ENCODE peak calls at places on chromosomes 12 and 14, in four cellular contexts. P is mesendoderm, Q is H1, B is IMR-90. U is an unnamed sample.

GRCh38 chr12:82682326-82682725 is 4.4 kb upstream of the TMTC2 start:
- DNase-seq in P (no peak), Q (no peak), B (no peak), U (no peak)

GRCh38 chr12:52186135-52186840 is 5.5 kb downstream of the KRT80 start:
- DNase-seq in P (peak; percentile 95), Q (no peak), B (peak; percentile 87), U (peak; percentile 65)

GRCh38 chr12:47885012-47885501 is 19.7 kb downstream of the VDR start:
- DNase-seq in P (no peak), Q (no peak), B (no peak), U (no peak)

GRCh38 chr12:86666311-86666710 is 410.1 kb upstream of the MGAT4C start:
- DNase-seq in P (no peak), Q (no peak), B (no peak), U (no peak)

GRCh38 chr12:123050331-123050809 is 69.9 kb downstream of the ARL6IP4 start:
- DNase-seq in P (no peak), Q (no peak), B (peak; percentile 75), U (no peak)

GRCh38 chr12:65923228-65923627 is 98.9 kb downstream of the HMGA2 start:
- DNase-seq in P (no peak), Q (no peak), B (no peak), U (no peak)

GRCh38 chr14:104355949-104356737 is 217.8 kb downstream of the KIF26A start:
- DNase-seq in P (no peak), Q (no peak), B (no peak), U (peak; percentile 29)

GRCh38 chr14:91330846-91331245 is 86.3 kb upstream of the GPR68 start:
- DNase-seq in P (no peak), Q (no peak), B (no peak), U (no peak)

GRCh38 chr12:94589591-94590001 is 60.8 kb downstream of the TMCC3 start:
- DNase-seq in P (no peak), Q (no peak), B (no peak), U (no peak)

GRCh38 chr12:120096671-120097202 is 19.8 kb downstream of the RAB35 start:
- DNase-seq in P (no peak), Q (no peak), B (no peak), U (no peak)

GRCh38 chr14:23434488-23435219 is 806 bp downstream of the MYH7 start:
- DNase-seq in P (no peak), Q (no peak), B (no peak), U (peak; percentile 12)

GRCh38 chr14:81551471-81551870 is 17.8 kb upstream of the SEL1L start:
- DNase-seq in P (no peak), Q (no peak), B (no peak), U (no peak)
- H3K56ac ChIP-seq in P (no peak overlapping the region), Q (no peak overlapping the region), B (no peak overlapping the region), U (no peak overlapping the region)

GRCh38 chr12:115223322-115223721 is 539.3 kb upstream of the TBX3 start:
- DNase-seq in P (no peak), Q (no peak), B (peak; percentile 82), U (no peak)

GRCh38 chr12:115225845-115226244 is 541.9 kb upstream of the TBX3 start:
- DNase-seq in P (no peak), Q (no peak), B (no peak), U (no peak)

GRCh38 chr12:115222220-115222619 is 538.2 kb upstream of the TBX3 start:
- DNase-seq in P (peak; percentile 75), Q (no peak), B (no peak), U (no peak)

GRCh38 chr12:115227137-115227615 is 543.2 kb upstream of the TBX3 start:
- DNase-seq in P (peak; percentile 87), Q (no peak), B (peak; percentile 92), U (no peak)

DNA sequence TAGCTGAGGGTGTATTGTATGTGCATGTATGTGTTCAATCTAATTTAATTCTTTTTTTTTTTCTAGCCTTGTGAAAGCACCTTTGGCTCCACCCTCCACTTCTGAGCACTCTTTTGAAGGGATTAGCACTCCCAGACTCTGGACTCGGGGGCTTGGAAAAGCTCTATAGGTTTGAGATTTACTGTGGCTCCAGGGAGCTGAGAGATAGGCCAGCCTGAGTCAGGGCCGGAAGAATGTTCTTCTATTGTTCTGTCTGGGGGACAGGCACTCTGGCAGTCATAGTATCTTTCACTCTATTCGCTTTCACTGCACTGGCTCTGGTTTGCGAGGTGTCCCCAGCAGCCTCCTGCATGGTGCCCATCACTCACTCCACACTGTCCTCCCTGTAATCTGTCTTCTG is 540.1 kb upstream of the TBX3 start:
- DNase-seq in P (no peak), Q (no peak), B (no peak), U (no peak)
- H2BK120ac ChIP-seq in P (no peak overlapping the region), Q (no peak overlapping the region), B (no peak overlapping the region), U (no peak overlapping the region)

GRCh38 chr12:46349253-46349652 is 23.3 kb downstream of the SLC38A2 start:
- DNase-seq in P (no peak), Q (no peak), B (no peak), U (no peak)
- H3K56ac ChIP-seq in P (no peak overlapping the region), Q (no peak overlapping the region), B (peak overlapping the region; percentile 29), U (no peak overlapping the region)

GRCh38 chr12:107093547-107094448 is at the start of gene CRY1:
- DNase-seq in P (peak; percentile 98), Q (peak; percentile 99), B (peak; percentile 94), U (peak; percentile 97)
- H2BK120ac ChIP-seq in P (no peak within 1 kb of the TSS), Q (peak within 1 kb of the TSS; percentile 53), B (peak within 1 kb of the TSS; percentile 96), U (no peak within 1 kb of the TSS)

GRCh38 chr12:78038541-78038940 is 207.8 kb downstream of the NAV3 start:
- DNase-seq in P (no peak), Q (no peak), B (no peak), U (no peak)

GRCh38 chr12:78040111-78040510 is 209.4 kb downstream of the NAV3 start:
- DNase-seq in P (no peak), Q (no peak), B (no peak), U (no peak)

GRCh38 chr12:78037707-78038106 is 207.0 kb downstream of the NAV3 start:
- DNase-seq in P (peak; percentile 16), Q (no peak), B (no peak), U (no peak)

GRCh38 chr12:78036889-78037288 is 206.2 kb downstream of the NAV3 start:
- DNase-seq in P (no peak), Q (no peak), B (no peak), U (no peak)

DNA sequence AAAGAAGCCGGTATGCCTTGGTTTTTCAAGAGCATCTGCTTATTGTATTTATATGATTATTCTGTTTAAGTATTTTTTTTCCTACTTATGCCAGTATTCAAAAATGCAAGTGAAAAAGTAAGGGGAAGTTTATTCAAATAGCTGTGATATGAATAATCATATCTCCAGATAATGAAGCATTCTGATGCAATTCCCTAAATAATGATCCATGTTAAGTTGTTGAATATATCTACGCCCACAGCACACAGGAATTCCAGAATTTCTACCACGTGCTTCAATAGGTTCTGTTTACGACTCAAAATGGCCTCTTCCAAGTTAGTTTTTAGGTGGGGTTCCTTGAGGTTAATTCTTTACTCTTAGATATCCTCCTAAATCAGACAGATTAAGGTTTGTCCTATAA is 208.3 kb downstream of the NAV3 start:
- DNase-seq in P (no peak), Q (no peak), B (peak; percentile 34), U (no peak)
- H3K56ac ChIP-seq in P (no peak overlapping the region), Q (no peak overlapping the region), B (no peak overlapping the region), U (no peak overlapping the region)

GRCh38 chr14:103139371-103140016 is 16.2 kb downstream of the TNFAIP2 start:
- DNase-seq in P (peak; percentile 44), Q (no peak), B (no peak), U (no peak)
- H2BK120ac ChIP-seq in P (no peak overlapping the region), Q (no peak overlapping the region), B (no peak overlapping the region), U (no peak overlapping the region)

DNA sequence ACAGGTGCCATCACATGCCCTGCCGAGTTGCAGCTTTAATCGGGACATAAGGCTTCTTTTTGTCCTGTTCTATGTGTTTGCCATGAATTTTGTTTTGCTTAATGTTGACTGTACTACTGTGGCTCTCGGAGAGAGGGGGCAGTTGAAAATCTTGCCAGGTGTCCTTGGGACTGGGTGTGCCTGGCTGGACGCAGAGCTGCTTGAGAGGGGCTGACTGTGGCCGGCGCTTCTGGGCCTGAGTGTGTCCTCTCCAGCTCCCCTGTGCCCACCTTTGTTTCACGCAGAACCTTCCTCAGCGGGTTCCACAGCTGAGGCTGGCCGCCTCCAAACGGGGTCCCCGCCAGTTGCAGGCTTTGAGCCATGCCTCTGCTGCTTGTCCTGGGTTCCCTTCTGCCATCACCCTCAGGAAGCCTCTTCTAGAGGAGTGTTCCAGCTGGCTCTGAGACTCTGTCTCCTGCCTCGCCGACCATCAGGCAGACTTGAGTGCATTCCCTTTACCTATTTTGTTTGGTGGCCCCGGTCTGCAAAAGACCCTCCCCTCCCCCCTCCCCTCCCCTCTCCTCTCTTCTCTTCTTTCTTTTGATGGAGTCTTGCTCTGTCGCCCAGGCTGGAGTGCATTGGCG is 49.7 kb downstream of the DDX51 start:
- DNase-seq in P (no peak), Q (no peak), B (no peak), U (no peak)
- H3K56ac ChIP-seq in P (no peak overlapping the region), Q (no peak overlapping the region), B (no peak overlapping the region), U (no peak overlapping the region)

U was measured in H9.